ENCODE peak calls at places on chromosomes 12 and 14, in four cellular contexts. C, I, F and A are unnamed samples.

GRCh38 chr14:56487090-56487667 is 92.4 kb upstream of the TMEM260 start:
- DNase-seq in C (no peak), I (no peak), F (no peak), A (no peak)

GRCh38 chr14:41201721-41202120 is 405.0 kb upstream of the LRFN5 start:
- DNase-seq in C (no peak), I (no peak), F (no peak), A (no peak)

GRCh38 chr12:46362895-46363581 is 9.5 kb downstream of the SLC38A2 start:
- DNase-seq in C (no peak), I (no peak), F (no peak), A (no peak)

GRCh38 chr12:19045421-19045820 is 84.1 kb upstream of the PLEKHA5 start:
- DNase-seq in C (no peak), I (no peak), F (no peak), A (no peak)

GRCh38 chr14:21077672-21078071 is 7.6 kb downstream of the ARHGEF40 start:
- DNase-seq in C (no peak), I (no peak), F (no peak), A (no peak)

GRCh38 chr12:28172434-28173030 is 17.7 kb upstream of the CCDC91 start:
- DNase-seq in C (no peak), I (peak; percentile 18), F (peak; percentile 31), A (no peak)

GRCh38 chr14:32697704-32698103 is 241.0 kb upstream of the NPAS3 start:
- DNase-seq in C (no peak), I (no peak), F (no peak), A (no peak)

GRCh38 chr14:96038920-96039632 is at the start of gene C14orf132:
- DNase-seq in C (peak; percentile 80), I (peak; percentile 59), F (peak; percentile 58), A (no peak)

GRCh38 chr14:85764809-85765208 is 234.9 kb downstream of the FLRT2 start:
- DNase-seq in C (no peak), I (no peak), F (no peak), A (no peak)

GRCh38 chr12:107512391-107512790 is 173.2 kb upstream of the PWP1 start:
- DNase-seq in C (no peak), I (no peak), F (no peak), A (no peak)

GRCh38 chr12:20657496-20657895 is 37.6 kb upstream of the SLCO1C1 start:
- DNase-seq in C (no peak), I (no peak), F (no peak), A (no peak)

GRCh38 chr12:106108187-106108816 is 30.5 kb downstream of the NUAK1 start:
- DNase-seq in C (no peak), I (no peak), F (no peak), A (no peak)

GRCh38 chr12:124087251-124088141 is 114.5 kb downstream of the ZNF664 start:
- DNase-seq in C (no peak), I (no peak), F (no peak), A (no peak)

GRCh38 chr14:70254476-70254961 is 65.8 kb upstream of the SLC8A3 start:
- DNase-seq in C (peak; percentile 72), I (peak; percentile 84), F (peak; percentile 86), A (no peak)

GRCh38 chr14:94392510-94392935 is 4.1 kb upstream of the SERPINA1 start:
- DNase-seq in C (no peak), I (no peak), F (no peak), A (no peak)

GRCh38 chr12:53217049-53217929 is 10.2 kb upstream of the ITGB7 start:
- DNase-seq in C (peak; percentile 87), I (no peak), F (peak; percentile 62), A (no peak)

DNA sequence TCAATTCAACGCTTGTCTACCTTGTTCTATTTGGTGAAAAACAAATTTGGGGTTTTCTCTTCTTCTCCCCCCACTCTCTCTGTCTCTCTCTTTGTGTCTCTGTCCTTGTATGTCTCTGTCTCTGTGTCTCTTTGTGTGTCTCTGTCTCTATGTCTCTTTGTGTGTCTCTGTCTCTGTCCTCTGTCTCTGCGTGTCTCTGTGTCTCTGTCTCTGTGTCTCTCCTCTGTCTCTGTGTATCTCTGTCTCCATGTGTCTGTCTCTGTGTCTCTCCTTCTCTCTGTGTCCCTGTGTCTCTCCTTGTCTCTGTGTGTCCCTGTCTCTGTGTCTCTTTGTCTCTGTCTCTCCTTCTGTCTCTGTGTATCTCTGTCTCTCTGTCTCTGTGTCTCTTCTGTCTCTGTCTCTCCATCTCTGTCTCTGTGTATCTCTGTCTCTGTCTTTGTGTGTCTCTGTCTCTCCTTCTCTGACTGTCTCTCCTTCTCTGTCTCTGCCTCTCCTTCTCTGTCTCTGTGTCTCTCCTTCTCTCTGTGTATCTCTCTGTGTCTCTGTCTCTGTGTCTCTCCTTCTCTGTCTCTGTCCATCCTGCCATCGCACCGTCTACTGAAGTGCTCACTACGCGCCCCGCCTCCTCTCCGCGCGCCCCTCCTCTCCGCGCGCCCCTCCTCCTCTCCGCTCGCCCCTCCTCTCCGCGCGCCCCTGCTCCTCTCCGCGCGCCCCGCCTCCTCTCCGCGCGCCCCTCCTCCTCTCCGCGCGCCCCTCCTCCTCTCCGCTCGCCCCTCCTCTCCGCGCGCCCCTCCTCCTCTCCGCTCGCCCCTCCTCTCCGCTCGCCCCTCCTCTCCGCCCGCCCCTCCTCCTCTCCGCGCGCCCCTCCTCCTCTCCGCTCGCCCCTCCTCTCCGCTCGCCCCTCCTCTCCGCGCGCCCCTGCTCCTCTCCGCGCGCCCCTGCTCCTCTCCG is 12.8 kb downstream of the LRCOL1 start:
- DNase-seq in C (peak; percentile 62), I (no peak), F (no peak), A (no peak)
- H3K4me3 ChIP-seq in C (peak overlapping the region; percentile 66), I (no peak overlapping the region), F (peak overlapping the region; percentile 43), A (no peak overlapping the region)

DNA sequence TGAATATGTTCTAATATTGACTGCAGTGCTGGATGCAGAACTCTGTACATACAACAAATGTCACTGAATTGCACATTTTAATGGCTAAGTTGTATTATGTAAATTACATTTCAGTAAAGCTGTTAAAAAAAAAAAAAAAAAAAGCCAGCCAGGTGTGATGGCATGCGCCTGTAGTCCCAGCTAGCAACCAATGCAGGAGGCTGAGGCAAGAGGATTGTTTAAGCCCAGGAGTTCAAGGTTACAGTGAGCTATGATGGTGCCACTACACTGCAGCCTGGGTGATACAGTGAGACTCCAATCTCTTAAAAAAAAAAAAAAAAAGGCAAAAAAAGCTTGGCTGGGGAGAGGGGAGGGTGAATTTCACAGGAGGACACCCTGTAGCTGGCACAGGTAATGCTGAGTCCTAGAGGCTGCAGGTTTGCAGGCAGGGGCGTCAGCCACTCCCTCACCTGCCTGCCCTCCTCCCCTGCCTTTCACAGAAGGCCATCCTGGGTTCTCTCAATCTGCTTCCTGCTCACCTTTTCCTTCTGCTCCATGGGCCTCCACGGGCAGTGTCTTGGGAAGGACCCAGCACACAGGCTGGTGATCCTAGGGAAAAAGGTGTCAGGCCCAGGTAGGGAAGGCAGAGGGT is 40.7 kb downstream of the TESC start:
- DNase-seq in C (no peak), I (no peak), F (no peak), A (no peak)
- H3K4me1 ChIP-seq in C (peaks cover 21% of the 10 kb centered on the region), I (no peaks in the 10 kb centered on the region), F (peaks cover 51% of the 10 kb centered on the region), A (peaks cover 3% of the 10 kb centered on the region)

GRCh38 chr14:100285913-100286400 is 20.3 kb downstream of the SLC25A29 start:
- DNase-seq in C (no peak), I (no peak), F (no peak), A (no peak)
- H3K4me3 ChIP-seq in C (peak overlapping the region; percentile 80), I (peak overlapping the region; percentile 41), F (peak overlapping the region; percentile 87), A (peak overlapping the region; percentile 73)

DNA sequence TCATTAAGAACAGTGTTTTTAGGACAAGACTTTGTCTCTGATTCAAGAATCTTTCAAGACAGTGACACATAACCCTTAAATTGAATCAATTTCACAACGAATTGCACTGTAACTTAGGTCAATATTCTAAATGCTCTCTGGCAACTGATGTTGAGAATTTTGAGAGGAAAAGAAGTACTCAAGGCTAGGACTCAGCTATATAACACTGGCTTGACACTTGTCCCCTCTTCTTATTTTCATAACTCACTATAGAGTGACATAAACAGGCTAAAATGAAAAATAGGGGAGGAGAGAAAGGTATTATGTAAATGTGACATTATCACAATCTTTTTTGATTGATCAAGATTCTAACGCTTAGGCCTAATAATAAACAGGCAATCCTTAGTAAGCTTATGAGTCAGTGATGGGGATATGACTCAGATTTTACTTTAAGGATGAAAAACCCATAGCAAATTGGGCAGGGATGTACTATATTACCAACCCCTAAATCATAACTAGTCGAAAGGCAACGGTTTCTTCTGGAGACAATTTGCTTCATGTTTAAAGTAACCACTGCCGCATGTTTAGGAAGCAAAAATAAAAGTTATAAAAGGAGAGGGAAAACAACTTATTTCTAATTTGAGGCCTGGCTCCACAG is 10.9 kb downstream of the BTG1 start:
- DNase-seq in C (no peak), I (no peak), F (no peak), A (no peak)
- H3K4me1 ChIP-seq in C (peaks cover 30% of the 10 kb centered on the region), I (peaks cover 25% of the 10 kb centered on the region), F (peaks cover 100% of the 10 kb centered on the region), A (peaks cover 3% of the 10 kb centered on the region)

GRCh38 chr14:103581954-103582703 is 19.4 kb downstream of the COA8 start:
- DNase-seq in C (no peak), I (no peak), F (no peak), A (no peak)
- H3K4me3 ChIP-seq in C (no peak overlapping the region), I (no peak overlapping the region), F (no peak overlapping the region), A (no peak overlapping the region)

GRCh38 chr12:110741795-110742717 is 635 bp downstream of the PPP1CC start:
- DNase-seq in C (no peak), I (no peak), F (peak; percentile 28), A (no peak)
- H3K4me1 ChIP-seq in C (peaks cover 7% of the 10 kb centered on the region), I (peaks cover 20% of the 10 kb centered on the region), F (peaks cover 70% of the 10 kb centered on the region), A (peaks cover 6% of the 10 kb centered on the region)

GRCh38 chr14:81275305-81275950 is 54.7 kb upstream of the GTF2A1 start:
- DNase-seq in C (no peak), I (no peak), F (no peak), A (no peak)

GRCh38 chr14:81276699-81277069 is 55.9 kb upstream of the GTF2A1 start:
- DNase-seq in C (no peak), I (no peak), F (no peak), A (no peak)

GRCh38 chr14:81277096-81277495 is 56.3 kb upstream of the GTF2A1 start:
- DNase-seq in C (no peak), I (no peak), F (no peak), A (no peak)

GRCh38 chr14:81273961-81274360 is 53.2 kb upstream of the GTF2A1 start:
- DNase-seq in C (no peak), I (no peak), F (no peak), A (no peak)

DNA sequence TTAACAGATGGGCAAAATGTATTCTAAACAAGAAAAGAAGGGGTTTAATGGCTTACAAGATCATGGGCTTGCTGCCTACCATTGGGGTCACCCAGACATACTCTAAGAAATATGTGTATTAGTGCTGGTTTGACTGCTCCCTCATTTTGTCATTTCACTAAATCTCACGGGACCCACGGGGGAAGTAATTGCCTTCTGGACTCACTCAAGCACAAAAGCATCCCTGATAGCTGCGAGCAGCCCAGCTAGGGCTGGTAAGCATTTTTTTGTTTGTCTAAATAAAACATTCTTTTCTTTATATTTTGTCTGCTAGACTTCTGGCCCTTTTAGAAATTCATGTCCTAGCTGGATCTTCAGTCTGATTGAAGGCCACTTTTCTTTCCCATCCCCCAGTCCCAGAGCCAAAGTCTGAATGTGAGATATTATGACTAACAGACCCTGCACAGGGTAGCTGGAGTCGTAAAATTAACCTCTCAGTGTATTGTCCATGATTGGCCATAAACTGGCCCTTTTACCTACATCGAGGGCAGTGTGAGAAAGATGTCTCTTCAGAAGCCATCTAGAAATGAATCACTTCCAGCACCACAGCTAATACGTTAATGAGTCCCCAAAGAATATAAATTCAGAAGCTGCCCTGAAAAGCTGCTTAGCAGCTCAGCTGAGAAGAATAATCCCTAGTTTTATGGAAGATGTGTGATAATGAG is 55.4 kb upstream of the GTF2A1 start:
- DNase-seq in C (no peak), I (no peak), F (no peak), A (no peak)
- H3K4me3 ChIP-seq in C (no peak overlapping the region), I (no peak overlapping the region), F (no peak overlapping the region), A (no peak overlapping the region)

GRCh38 chr14:49999826-50000214 is 106.9 kb downstream of the ARF6 start:
- DNase-seq in C (no peak), I (no peak), F (no peak), A (no peak)
- H3K4me1 ChIP-seq in C (peaks cover 26% of the 10 kb centered on the region), I (peaks cover 7% of the 10 kb centered on the region), F (peaks cover 59% of the 10 kb centered on the region), A (peaks cover 10% of the 10 kb centered on the region)